ENCODE peak calls at places on chromosomes 1 and 21, in six cellular contexts. One of them, this sample, is unnamed.

GRCh38 chr21:36708512-36709029 is 9.7 kb downstream of the SIM2 start:
- DNase-seq in A549: no peak
- DNase-seq in endothelial cell: no peak
- DNase-seq in IMR-90: no peak
- DNase-seq in heart left ventricle: peak
- DNase-seq in breast epithelium: peak
- DNase-seq in this sample: no peak

GRCh38 chr1:247357062-247357780 is 25.6 kb upstream of the ZNF496 start:
- DNase-seq in endothelial cell: no peak
- DNase-seq in A549: no peak
- DNase-seq in IMR-90: peak
- DNase-seq in breast epithelium: no peak
- DNase-seq in heart left ventricle: peak
- DNase-seq in this sample: no peak

GRCh38 chr1:201369209-201369608 is 8.3 kb downstream of the TNNT2 start:
- DNase-seq in A549: no peak
- DNase-seq in IMR-90: no peak
- DNase-seq in breast epithelium: no peak
- DNase-seq in heart left ventricle: peak
- DNase-seq in endothelial cell: no peak
- DNase-seq in this sample: no peak

GRCh38 chr1:159817276-159818041 is 9.2 kb upstream of the SLAMF8 start:
- DNase-seq in endothelial cell: no peak
- DNase-seq in heart left ventricle: no peak
- DNase-seq in breast epithelium: no peak
- DNase-seq in IMR-90: no peak
- DNase-seq in A549: peak
- DNase-seq in this sample: no peak

GRCh38 chr21:43866233-43866632 is 1.2 kb downstream of the AGPAT3 start:
- DNase-seq in breast epithelium: no peak
- DNase-seq in endothelial cell: no peak
- DNase-seq in A549: no peak
- DNase-seq in heart left ventricle: peak
- DNase-seq in IMR-90: peak
- DNase-seq in this sample: no peak

GRCh38 chr1:235513495-235514366 is 9.5 kb upstream of the B3GALNT2 start:
- DNase-seq in endothelial cell: peak
- DNase-seq in IMR-90: peak
- DNase-seq in breast epithelium: no peak
- DNase-seq in A549: peak
- DNase-seq in heart left ventricle: peak
- DNase-seq in this sample: no peak

GRCh38 chr1:232012773-232013386 is 386.3 kb downstream of the DISC1 start:
- DNase-seq in IMR-90: peak
- DNase-seq in endothelial cell: no peak
- DNase-seq in heart left ventricle: peak
- DNase-seq in breast epithelium: no peak
- DNase-seq in A549: no peak
- DNase-seq in this sample: no peak

GRCh38 chr1:58782308-58783089 is 1.3 kb downstream of the JUN start:
- DNase-seq in breast epithelium: peak
- DNase-seq in heart left ventricle: peak
- DNase-seq in endothelial cell: peak
- DNase-seq in IMR-90: peak
- DNase-seq in A549: peak
- DNase-seq in this sample: peak

GRCh38 chr1:46519209-46519608 is 29.6 kb downstream of the DMBX1 start:
- DNase-seq in IMR-90: no peak
- DNase-seq in endothelial cell: no peak
- DNase-seq in A549: no peak
- DNase-seq in breast epithelium: no peak
- DNase-seq in heart left ventricle: no peak
- DNase-seq in this sample: no peak

GRCh38 chr1:65207317-65207716 is 59.3 kb downstream of the AK4 start:
- DNase-seq in IMR-90: peak
- DNase-seq in endothelial cell: no peak
- DNase-seq in A549: no peak
- DNase-seq in breast epithelium: no peak
- DNase-seq in heart left ventricle: no peak
- DNase-seq in this sample: no peak

GRCh38 chr21:44074315-44074958 is 32.8 kb upstream of the PWP2 start:
- DNase-seq in endothelial cell: no peak
- DNase-seq in IMR-90: no peak
- DNase-seq in A549: no peak
- DNase-seq in heart left ventricle: no peak
- DNase-seq in breast epithelium: no peak
- DNase-seq in this sample: no peak

GRCh38 chr1:80498673-80499072 is 1302.1 kb upstream of the ADGRL2 start:
- DNase-seq in heart left ventricle: no peak
- DNase-seq in breast epithelium: no peak
- DNase-seq in endothelial cell: no peak
- DNase-seq in A549: no peak
- DNase-seq in IMR-90: no peak
- DNase-seq in this sample: no peak

GRCh38 chr1:31055953-31056352 is 9.6 kb downstream of the PUM1 start:
- DNase-seq in heart left ventricle: no peak
- DNase-seq in A549: no peak
- DNase-seq in breast epithelium: no peak
- DNase-seq in IMR-90: no peak
- DNase-seq in endothelial cell: no peak
- DNase-seq in this sample: no peak

GRCh38 chr1:180912211-180912800 is 391 bp upstream of the KIAA1614 start:
- DNase-seq in A549: no peak
- DNase-seq in endothelial cell: peak
- DNase-seq in heart left ventricle: no peak
- DNase-seq in IMR-90: peak
- DNase-seq in breast epithelium: no peak
- DNase-seq in this sample: peak

GRCh38 chr1:178371236-178371635 is 125.5 kb downstream of the CLEC20A start:
- DNase-seq in IMR-90: peak
- DNase-seq in breast epithelium: no peak
- DNase-seq in heart left ventricle: no peak
- DNase-seq in endothelial cell: peak
- DNase-seq in A549: peak
- DNase-seq in this sample: no peak

GRCh38 chr1:232950197-232950918 is at the start of gene NTPCR:
- DNase-seq in endothelial cell: peak
- DNase-seq in A549: peak
- DNase-seq in breast epithelium: peak
- DNase-seq in IMR-90: peak
- DNase-seq in heart left ventricle: peak
- DNase-seq in this sample: peak

GRCh38 chr1:9822897-9823692 is 670 bp downstream of the CLSTN1 start:
- DNase-seq in endothelial cell: no peak
- DNase-seq in A549: peak
- DNase-seq in IMR-90: peak
- DNase-seq in heart left ventricle: peak
- DNase-seq in breast epithelium: no peak
- DNase-seq in this sample: no peak

GRCh38 chr21:36381841-36382589 is 3.2 kb upstream of the CHAF1B start:
- DNase-seq in heart left ventricle: no peak
- DNase-seq in IMR-90: peak
- DNase-seq in breast epithelium: no peak
- DNase-seq in endothelial cell: no peak
- DNase-seq in A549: no peak
- DNase-seq in this sample: no peak

GRCh38 chr1:69455718-69456117 is 112.0 kb upstream of the LRRC7 start:
- DNase-seq in endothelial cell: no peak
- DNase-seq in heart left ventricle: no peak
- DNase-seq in IMR-90: no peak
- DNase-seq in A549: no peak
- DNase-seq in breast epithelium: no peak
- DNase-seq in this sample: no peak

GRCh38 chr1:119438761-119439160 is 23.8 kb downstream of the HSD3B2 start:
- DNase-seq in breast epithelium: no peak
- DNase-seq in IMR-90: no peak
- DNase-seq in A549: no peak
- DNase-seq in endothelial cell: no peak
- DNase-seq in heart left ventricle: no peak
- DNase-seq in this sample: no peak

GRCh38 chr21:43322311-43322710 is 104.6 kb downstream of the SIK1 start:
- DNase-seq in A549: no peak
- DNase-seq in endothelial cell: no peak
- DNase-seq in heart left ventricle: no peak
- DNase-seq in breast epithelium: no peak
- DNase-seq in IMR-90: no peak
- DNase-seq in this sample: no peak

GRCh38 chr1:206459703-206460102 is 10.6 kb upstream of the IKBKE start:
- DNase-seq in endothelial cell: no peak
- DNase-seq in breast epithelium: no peak
- DNase-seq in IMR-90: no peak
- DNase-seq in A549: no peak
- DNase-seq in heart left ventricle: no peak
- DNase-seq in this sample: no peak

GRCh38 chr21:31558839-31559367 is 100.6 kb upstream of the SOD1 start:
- DNase-seq in breast epithelium: peak
- DNase-seq in endothelial cell: peak
- DNase-seq in A549: peak
- DNase-seq in heart left ventricle: peak
- DNase-seq in IMR-90: peak
- DNase-seq in this sample: peak

GRCh38 chr1:174989540-174990181 is 10.1 kb upstream of the CACYBP start:
- DNase-seq in breast epithelium: no peak
- DNase-seq in A549: no peak
- DNase-seq in heart left ventricle: no peak
- DNase-seq in IMR-90: no peak
- DNase-seq in endothelial cell: no peak
- DNase-seq in this sample: no peak

GRCh38 chr21:16125274-16125673 is 395.5 kb downstream of the USP25 start:
- DNase-seq in A549: no peak
- DNase-seq in endothelial cell: no peak
- DNase-seq in heart left ventricle: no peak
- DNase-seq in breast epithelium: no peak
- DNase-seq in IMR-90: no peak
- DNase-seq in this sample: no peak

GRCh38 chr1:230581446-230582079 is 60.7 kb upstream of the COG2 start:
- DNase-seq in A549: peak
- DNase-seq in endothelial cell: peak
- DNase-seq in IMR-90: no peak
- DNase-seq in heart left ventricle: no peak
- DNase-seq in breast epithelium: no peak
- DNase-seq in this sample: no peak

DNA sequence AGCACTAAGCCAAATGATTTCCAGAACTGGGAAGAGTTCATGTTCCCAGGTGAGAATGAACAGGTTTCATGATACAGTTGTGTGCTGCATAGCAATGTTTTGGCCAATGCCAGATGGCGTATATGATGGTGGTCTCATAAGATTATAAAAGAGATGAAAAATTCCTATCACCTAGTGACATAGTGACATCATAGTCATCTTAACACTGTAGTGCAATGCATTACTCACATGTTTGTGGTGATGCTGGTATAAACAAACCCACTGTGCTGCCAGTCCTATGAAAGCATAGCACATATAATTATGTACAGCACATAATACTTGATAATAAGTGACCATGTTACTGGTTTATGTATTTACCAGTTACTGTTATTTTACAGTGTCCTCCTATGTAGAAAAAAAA is 77.4 kb downstream of the KCND3 start:
- DNase-seq in heart left ventricle: no peak
- DNase-seq in endothelial cell: no peak
- DNase-seq in breast epithelium: no peak
- DNase-seq in IMR-90: peak
- DNase-seq in A549: no peak
- DNase-seq in this sample: no peak
- TF ChIP-seq CTCF in heart left ventricle: no peak
- TF ChIP-seq CTCF in endothelial cell: no peak
- TF ChIP-seq CTCF in breast epithelium: no peak
- TF ChIP-seq CTCF in IMR-90: no peak
- TF ChIP-seq CTCF in A549: no peak
- TF ChIP-seq CTCF in this sample: no peak

DNA sequence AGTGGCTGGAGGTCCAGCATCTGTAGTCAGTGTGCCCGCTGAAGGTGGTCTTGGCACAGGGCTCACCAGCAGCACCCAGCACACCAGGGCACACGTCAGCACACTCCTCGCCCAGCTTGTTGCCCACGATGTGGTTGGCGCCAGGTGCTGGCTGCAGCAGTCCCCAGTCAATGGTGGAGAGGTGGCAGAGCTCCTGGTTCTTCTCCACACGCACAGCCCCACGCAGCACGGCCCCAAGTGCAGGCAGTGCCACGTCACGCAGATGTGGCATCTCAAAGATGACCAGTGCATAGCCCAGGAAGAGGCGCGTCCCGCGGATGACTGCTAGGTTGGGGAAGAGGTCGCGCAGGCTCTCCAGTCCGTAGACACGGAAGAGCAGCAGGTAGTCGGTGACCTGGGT is 5.2 kb downstream of the INSRR start:
- DNase-seq in IMR-90: no peak
- DNase-seq in A549: no peak
- DNase-seq in breast epithelium: no peak
- DNase-seq in endothelial cell: no peak
- DNase-seq in heart left ventricle: no peak
- DNase-seq in this sample: no peak
- TF ChIP-seq CTCF in IMR-90: no peak
- TF ChIP-seq CTCF in A549: no peak
- TF ChIP-seq CTCF in breast epithelium: no peak
- TF ChIP-seq CTCF in endothelial cell: no peak
- TF ChIP-seq CTCF in heart left ventricle: no peak
- TF ChIP-seq CTCF in this sample: no peak

DNA sequence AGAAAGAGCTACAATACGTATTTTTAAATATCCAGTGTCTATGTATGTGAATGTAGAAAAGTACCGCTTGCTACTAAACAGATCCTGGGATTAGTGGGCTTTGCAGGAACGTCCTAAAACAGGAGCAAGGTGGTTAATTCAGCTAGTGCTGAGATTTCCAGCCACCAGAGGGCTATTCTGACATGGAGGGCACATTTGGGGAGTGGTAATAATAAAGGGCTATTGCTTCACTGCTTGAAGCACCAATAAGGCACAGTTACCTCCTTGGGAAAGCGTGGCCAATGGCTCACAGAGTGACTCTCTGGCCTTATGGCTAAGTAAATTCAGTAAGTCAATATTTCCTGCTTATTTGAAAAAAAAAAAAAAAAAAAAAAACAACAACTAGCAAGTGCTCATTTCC is 152.4 kb downstream of the GABPA start:
- DNase-seq in IMR-90: no peak
- DNase-seq in A549: peak
- DNase-seq in breast epithelium: no peak
- DNase-seq in endothelial cell: no peak
- DNase-seq in heart left ventricle: no peak
- DNase-seq in this sample: no peak
- TF ChIP-seq CTCF in IMR-90: peak
- TF ChIP-seq CTCF in A549: no peak
- TF ChIP-seq CTCF in breast epithelium: no peak
- TF ChIP-seq CTCF in endothelial cell: peak
- TF ChIP-seq CTCF in heart left ventricle: no peak
- TF ChIP-seq CTCF in this sample: no peak

DNA sequence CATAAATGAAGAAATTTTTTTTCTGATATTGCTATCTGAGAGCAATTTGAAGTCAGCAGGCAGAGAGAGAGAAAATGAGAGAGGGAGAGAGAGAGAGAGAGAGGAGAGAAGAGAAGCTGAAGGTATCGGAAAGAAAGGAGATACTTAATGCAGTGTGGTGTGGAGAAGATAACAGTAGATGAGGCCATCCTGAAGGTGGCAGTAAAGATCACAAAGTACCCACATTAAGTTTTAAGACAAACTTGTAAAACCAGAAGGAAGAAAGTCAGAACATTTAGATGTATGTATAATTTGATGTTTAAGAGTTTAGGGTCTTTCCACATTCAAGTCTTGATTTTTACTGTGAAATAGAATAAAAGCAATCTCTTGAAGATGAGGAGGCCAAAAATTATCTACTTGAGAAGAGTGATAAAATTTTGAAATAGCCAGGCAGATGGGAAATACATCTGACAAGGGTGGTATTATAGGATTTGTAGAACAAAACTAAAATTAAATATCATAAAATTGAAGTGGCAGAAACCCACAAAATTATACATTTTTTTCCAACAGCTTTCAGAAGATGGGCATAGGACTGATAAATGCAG is 1753.4 kb downstream of the MRPL39 start:
- DNase-seq in endothelial cell: no peak
- DNase-seq in A549: peak
- DNase-seq in heart left ventricle: no peak
- DNase-seq in IMR-90: peak
- DNase-seq in breast epithelium: no peak
- DNase-seq in this sample: no peak
- TF ChIP-seq CTCF in endothelial cell: no peak
- TF ChIP-seq CTCF in A549: no peak
- TF ChIP-seq CTCF in heart left ventricle: peak
- TF ChIP-seq CTCF in IMR-90: peak
- TF ChIP-seq CTCF in breast epithelium: peak
- TF ChIP-seq CTCF in this sample: peak